ENCODE peak calls at places on chromosomes 6 and 20, in seven cellular contexts. V is adipocyte, J is sigmoid colon, W is body of pancreas, T is dorsolateral prefrontal cortex, Z is astrocyte of the cerebellum, R is mucosa of descending colon. N is an unnamed sample.

GRCh38 chr6:52937908-52938307 is 28.4 kb upstream of the GSTA3 start:
- DNase-seq in W (no peak), T (no peak), J (no peak), Z (no peak), R (no peak), V (peak), N (no peak)

GRCh38 chr6:32982702-32983492 is 14.5 kb downstream of the BRD2 start:
- DNase-seq in V (peak), Z (no peak), R (no peak), T (no peak), W (no peak), J (no peak), N (no peak)

GRCh38 chr6:101613556-101613955 is 220.0 kb downstream of the GRIK2 start:
- DNase-seq in J (no peak), V (no peak), T (no peak), W (no peak), Z (no peak), R (no peak), N (no peak)

GRCh38 chr20:62299666-62300236 is 3.0 kb upstream of the ADRM1 start:
- DNase-seq in W (no peak), J (no peak), R (peak), Z (no peak), T (no peak), V (no peak), N (no peak)

GRCh38 chr20:53943522-53944291 is 126.7 kb downstream of the BCAS1 start:
- DNase-seq in J (no peak), V (peak), R (no peak), T (no peak), W (no peak), Z (no peak), N (no peak)

GRCh38 chr20:58256842-58257241 is 28.4 kb upstream of the ANKRD60 start:
- DNase-seq in Z (no peak), R (no peak), T (no peak), J (no peak), V (no peak), W (no peak), N (no peak)

GRCh38 chr6:166671434-166672061 is 44.5 kb upstream of the RPS6KA2 start:
- DNase-seq in R (no peak), V (no peak), J (no peak), T (no peak), Z (no peak), W (peak), N (no peak)

GRCh38 chr6:149978610-149979009 is 14.9 kb downstream of the ULBP1 start:
- DNase-seq in W (no peak), R (no peak), J (no peak), T (no peak), Z (no peak), V (no peak), N (no peak)

GRCh38 chr6:157332813-157333212 is 9.5 kb upstream of the TMEM242 start:
- DNase-seq in T (no peak), J (no peak), W (no peak), V (no peak), R (no peak), Z (no peak), N (no peak)

GRCh38 chr6:26025047-26025893 is 62.0 kb upstream of the HFE start:
- DNase-seq in V (peak), Z (no peak), J (peak), W (peak), T (no peak), R (no peak), N (no peak)

GRCh38 chr20:53570446-53571276 is 23.0 kb downstream of the ZNF217 start:
- DNase-seq in J (no peak), T (no peak), R (no peak), V (no peak), Z (no peak), W (peak), N (no peak)

GRCh38 chr6:113774122-113774835 is 82.9 kb upstream of the MARCKS start:
- DNase-seq in V (peak), W (no peak), Z (no peak), T (no peak), R (no peak), J (no peak), N (peak)

GRCh38 chr6:97361286-97361685 is 78.3 kb upstream of the MMS22L start:
- DNase-seq in Z (no peak), W (no peak), V (peak), T (no peak), J (no peak), R (no peak), N (no peak)

GRCh38 chr6:43977404-43978111 is 149.7 kb downstream of the MRPL14 start:
- DNase-seq in T (no peak), V (no peak), J (no peak), Z (no peak), W (no peak), R (no peak), N (no peak)

DNA sequence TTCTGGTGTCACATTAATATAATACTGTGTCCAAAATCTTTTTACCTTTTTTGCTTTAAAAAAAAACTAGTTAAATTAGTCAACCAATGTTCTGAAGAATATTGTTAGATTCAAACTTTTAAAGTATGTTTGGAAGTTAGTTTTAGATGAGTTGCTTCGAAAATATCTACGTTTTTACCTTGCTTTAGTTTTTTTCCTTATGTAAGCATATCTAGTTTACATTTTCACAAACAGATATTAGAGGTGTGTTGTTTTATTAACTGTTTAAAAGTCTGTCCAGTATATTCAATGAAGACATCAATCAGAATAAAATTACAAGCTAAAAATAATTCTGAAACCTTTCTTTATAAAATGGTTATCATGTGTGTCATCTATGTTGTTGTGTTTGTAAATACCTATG is 375.0 kb upstream of the BTBD3 start:
- DNase-seq in V (no peak), J (no peak), Z (no peak), R (no peak), T (no peak), W (no peak), N (no peak)
- H3K4me3 ChIP-seq in V (no peak), J (no peak), Z (no peak), R (no peak), T (no peak), W (no peak), N (no peak)

DNA sequence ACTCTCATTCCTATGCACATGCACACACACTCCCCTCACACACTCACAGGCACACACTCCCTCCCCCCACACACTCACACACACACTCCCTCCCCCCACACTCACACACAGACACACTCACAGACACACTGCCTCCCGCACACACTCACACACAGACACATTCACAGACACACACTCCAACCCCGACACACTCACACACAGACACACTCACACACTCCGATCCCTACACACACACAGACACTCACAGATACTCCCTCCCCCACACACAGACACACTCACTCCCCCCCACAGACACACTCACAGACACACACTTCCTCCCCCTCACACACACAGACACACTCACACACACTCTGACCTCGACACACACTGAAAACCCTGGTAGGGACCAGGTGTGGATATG is 176.2 kb downstream of the TFAP2C start:
- DNase-seq in R (no peak), V (no peak), W (no peak), Z (no peak), T (no peak), J (no peak), N (no peak)
- H3K4me3 ChIP-seq in R (no peak), V (no peak), W (no peak), Z (no peak), T (no peak), J (no peak), N (no peak)

GRCh38 chr6:75333811-75334210 is 49.2 kb upstream of the TMEM30A start:
- DNase-seq in W (no peak), V (no peak), R (no peak), T (no peak), J (no peak), Z (no peak), N (no peak)
- H3K4me3 ChIP-seq in W (no peak), V (no peak), R (no peak), T (no peak), J (no peak), Z (no peak), N (no peak)

DNA sequence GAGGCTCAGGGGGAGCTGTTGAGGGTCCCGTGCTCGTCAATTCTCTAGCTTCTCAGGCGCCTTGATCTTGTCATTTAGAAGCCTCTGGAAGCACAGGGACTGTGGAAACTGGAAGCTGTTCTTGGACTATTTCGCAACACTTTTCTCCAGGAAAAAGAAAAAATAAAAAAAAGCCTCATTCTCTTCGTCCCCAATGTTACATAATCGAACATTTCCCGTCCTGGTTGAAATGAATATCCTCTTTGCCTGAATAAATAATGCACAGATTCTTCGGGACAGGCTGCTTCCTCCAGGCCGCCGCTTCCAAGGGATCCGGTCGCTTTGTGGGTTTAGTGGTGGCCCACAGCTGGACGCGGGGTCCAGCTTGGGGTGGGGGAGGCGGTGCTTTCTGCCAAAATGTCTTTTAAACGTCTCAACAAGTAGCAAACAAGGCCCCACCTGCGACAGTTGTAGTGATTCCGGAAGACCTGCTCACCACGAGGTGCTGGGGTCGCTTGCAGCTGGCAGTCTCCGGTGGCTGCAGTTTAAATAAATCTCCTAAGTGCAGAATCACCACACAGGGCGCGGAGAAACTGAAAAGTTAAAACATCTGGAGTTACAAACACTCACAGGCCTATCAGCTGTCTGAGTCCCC is 125.9 kb upstream of the ESR1 start:
- DNase-seq in J (no peak), T (no peak), R (no peak), Z (no peak), V (peak), W (no peak), N (no peak)
- H3K4me3 ChIP-seq in J (peak), T (peak), R (no peak), Z (no peak), V (peak), W (no peak), N (peak)

GRCh38 chr6:41723936-41724637 is 11.3 kb downstream of the TFEB start:
- DNase-seq in T (no peak), Z (no peak), W (no peak), J (no peak), V (no peak), R (no peak), N (no peak)

GRCh38 chr6:41721396-41721795 is 14.0 kb downstream of the TFEB start:
- DNase-seq in J (no peak), V (no peak), R (no peak), T (no peak), W (no peak), Z (no peak), N (no peak)

GRCh38 chr6:41720783-41721182 is 14.6 kb downstream of the TFEB start:
- DNase-seq in W (no peak), T (no peak), J (no peak), Z (no peak), R (no peak), V (no peak), N (no peak)

GRCh38 chr6:41724638-41725501 is 10.5 kb downstream of the TFEB start:
- DNase-seq in V (peak), R (peak), J (no peak), Z (no peak), W (no peak), T (no peak), N (no peak)

DNA sequence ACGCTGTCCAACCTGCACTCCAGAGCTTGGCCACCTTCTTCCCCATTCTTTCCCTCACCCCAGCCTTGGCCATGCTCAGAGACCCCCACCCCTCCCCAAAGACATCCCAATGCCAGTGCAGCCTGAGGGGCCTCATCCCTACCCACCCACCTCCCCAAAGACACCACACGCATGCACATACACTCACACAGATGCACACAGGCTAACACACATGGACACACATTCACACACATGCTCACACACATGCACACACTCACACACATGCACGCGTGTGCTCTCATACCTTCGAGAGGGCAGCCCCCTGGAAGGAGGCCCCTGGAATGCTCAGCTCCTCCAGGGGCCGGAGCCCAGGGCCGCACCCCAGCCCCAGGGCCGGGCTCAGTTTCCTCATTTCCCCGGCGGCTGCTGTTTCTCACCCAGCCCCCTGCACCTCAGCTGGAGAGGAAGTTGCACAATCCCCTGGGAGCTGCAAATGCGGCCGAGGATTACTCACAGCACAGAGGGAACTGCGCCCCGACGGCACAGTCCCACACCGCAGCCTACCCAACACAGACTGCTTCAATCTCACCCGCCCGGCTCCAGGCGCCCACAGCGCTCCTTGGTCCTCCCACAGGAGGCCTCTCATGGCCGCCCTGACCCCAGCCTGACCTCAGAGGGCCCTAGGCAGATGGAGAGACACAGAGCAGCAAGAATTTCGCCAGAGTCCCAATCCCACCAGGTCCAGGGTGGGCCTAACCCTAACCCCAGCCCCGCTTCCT is 12.1 kb downstream of the TFEB start:
- DNase-seq in V (peak), J (peak), Z (no peak), R (peak), T (peak), W (peak), N (peak)
- H3K4me3 ChIP-seq in V (no peak), J (no peak), Z (no peak), R (no peak), T (peak), W (no peak), N (no peak)

GRCh38 chr6:158631678-158632537 is 12.6 kb downstream of the DYNLT1 start:
- DNase-seq in V (peak), J (peak), W (peak), T (no peak), Z (peak), R (peak), N (no peak)
- H3K4me3 ChIP-seq in V (peak), J (no peak), W (no peak), T (no peak), Z (no peak), R (no peak), N (no peak)

GRCh38 chr6:143745160-143746133 is 67.7 kb downstream of the PHACTR2 start:
- DNase-seq in R (peak), T (no peak), W (peak), J (no peak), Z (peak), V (peak), N (peak)
- H3K4me3 ChIP-seq in R (no peak), T (peak), W (no peak), J (peak), Z (peak), V (no peak), N (no peak)

GRCh38 chr6:30810813-30811329 is 66.5 kb upstream of the IER3 start:
- DNase-seq in V (no peak), J (no peak), W (no peak), T (no peak), Z (no peak), R (no peak), N (no peak)

GRCh38 chr6:30802731-30803130 is 58.4 kb upstream of the IER3 start:
- DNase-seq in J (no peak), W (no peak), V (no peak), Z (no peak), R (no peak), T (no peak), N (no peak)

GRCh38 chr6:30801950-30802349 is 57.6 kb upstream of the IER3 start:
- DNase-seq in R (no peak), J (no peak), T (no peak), W (no peak), Z (no peak), V (no peak), N (no peak)

GRCh38 chr6:30804333-30804732 is 60.0 kb upstream of the IER3 start:
- DNase-seq in W (no peak), R (no peak), Z (no peak), V (no peak), J (no peak), T (no peak), N (no peak)

GRCh38 chr6:30806581-30807183 is 62.3 kb upstream of the IER3 start:
- DNase-seq in T (no peak), Z (no peak), R (no peak), J (no peak), W (no peak), V (no peak), N (no peak)
- H3K4me3 ChIP-seq in T (no peak), Z (no peak), R (no peak), J (no peak), W (no peak), V (no peak), N (no peak)

DNA sequence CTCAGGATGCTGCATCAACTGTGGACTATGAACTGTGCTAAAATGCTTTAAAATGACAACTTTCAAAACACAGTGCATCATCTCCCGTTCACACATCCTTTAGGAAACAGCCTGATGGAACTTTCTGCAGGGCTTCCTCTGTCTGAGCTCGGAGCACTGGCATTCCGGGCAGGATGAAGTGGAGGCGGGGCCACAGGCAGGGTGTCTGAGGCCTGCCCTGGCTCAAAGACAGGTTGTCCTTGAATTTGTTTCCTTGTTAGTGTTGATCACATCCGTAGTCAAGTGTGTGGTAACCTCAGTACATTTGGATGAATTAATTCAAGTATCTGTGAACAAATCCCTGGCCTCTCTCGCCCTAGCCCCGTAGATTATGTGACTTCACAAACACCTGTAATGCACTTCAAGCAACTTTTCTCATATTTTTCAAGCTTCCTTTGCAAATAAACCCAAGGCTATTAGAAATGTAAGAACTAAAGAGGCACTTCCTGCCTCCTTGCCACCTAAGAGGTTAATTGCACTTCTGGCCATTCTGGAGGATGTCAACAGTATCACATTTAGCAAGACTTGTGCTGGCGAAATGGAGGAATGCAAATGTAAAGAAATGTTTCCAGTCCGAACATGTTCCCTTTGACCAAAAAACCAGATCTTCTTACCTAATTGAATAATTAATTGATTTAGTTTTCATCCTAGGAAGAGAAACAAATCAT is 3.1 kb downstream of the CD93 start:
- DNase-seq in T (no peak), J (no peak), W (peak), R (no peak), V (no peak), Z (no peak), N (no peak)
- H3K4me3 ChIP-seq in T (peak), J (peak), W (no peak), R (no peak), V (no peak), Z (no peak), N (no peak)

GRCh38 chr6:13507306-13507855 is 20.0 kb upstream of the GFOD1 start:
- DNase-seq in Z (no peak), V (no peak), W (no peak), R (no peak), J (no peak), T (no peak), N (no peak)
- H3K4me3 ChIP-seq in Z (no peak), V (no peak), W (no peak), R (no peak), J (no peak), T (no peak), N (no peak)